ENCODE peak calls at places on chromosomes 13 and 19, in ten cellular contexts. R, M, A, J, T, K, L, I, O and B are unnamed samples.

GRCh38 chr13:109481046-109481445 is 305.3 kb downstream of the IRS2 start:
- DNase-seq in R (no peak), M (no peak), A (no peak), J (no peak), T (no peak), K (no peak), L (peak), I (no peak), O (no peak), B (peak)

GRCh38 chr13:113854238-113855011 is 9.5 kb downstream of the GAS6 start:
- DNase-seq in R (peak), M (no peak), A (no peak), J (no peak), T (no peak), K (no peak), L (no peak), I (no peak), O (no peak), B (peak)

GRCh38 chr13:111058796-111059506 is 56.2 kb upstream of the ARHGEF7 start:
- DNase-seq in R (no peak), M (no peak), A (no peak), J (no peak), T (no peak), K (no peak), L (no peak), I (no peak), O (peak), B (no peak)

GRCh38 chr19:30669329-30670010 is 297.3 kb downstream of the ZNF536 start:
- DNase-seq in R (peak), M (no peak), A (no peak), J (peak), T (peak), K (peak), L (peak), I (peak), O (peak), B (peak)

GRCh38 chr19:932647-933552 is 7.1 kb downstream of the ARID3A start:
- DNase-seq in R (peak), M (peak), A (peak), J (no peak), T (no peak), K (no peak), L (peak), I (peak), O (peak), B (peak)

GRCh38 chr19:12346896-12347295 is 13.5 kb upstream of the ZNF563 start:
- DNase-seq in R (no peak), M (no peak), A (no peak), J (peak), T (no peak), K (peak), L (no peak), I (no peak), O (no peak), B (no peak)

GRCh38 chr19:15452111-15453047 is 2.6 kb upstream of the WIZ start:
- DNase-seq in R (peak), M (peak), A (peak), J (peak), T (peak), K (no peak), L (peak), I (peak), O (peak), B (peak)

GRCh38 chr13:51797664-51798488 is 6.1 kb downstream of the DHRS12 start:
- DNase-seq in R (no peak), M (peak), A (no peak), J (peak), T (peak), K (peak), L (peak), I (no peak), O (peak), B (peak)

GRCh38 chr19:40791349-40791748 is 7.6 kb upstream of the EGLN2 start:
- DNase-seq in R (no peak), M (no peak), A (no peak), J (no peak), T (no peak), K (no peak), L (no peak), I (no peak), O (no peak), B (no peak)

GRCh38 chr19:710767-711166 is 2.0 kb downstream of the PALM start:
- DNase-seq in R (no peak), M (no peak), A (no peak), J (no peak), T (no peak), K (no peak), L (no peak), I (no peak), O (no peak), B (no peak)

GRCh38 chr19:3852614-3853254 is 16.1 kb downstream of the ZFR2 start:
- DNase-seq in R (no peak), M (peak), A (no peak), J (peak), T (no peak), K (no peak), L (peak), I (peak), O (peak), B (peak)

GRCh38 chr19:35734889-35735288 is 7.4 kb downstream of the IGFLR1 start:
- DNase-seq in R (no peak), M (no peak), A (no peak), J (no peak), T (no peak), K (no peak), L (no peak), I (no peak), O (no peak), B (no peak)

GRCh38 chr13:27573265-27573664 is 47.1 kb downstream of the LNX2 start:
- DNase-seq in R (no peak), M (no peak), A (peak), J (no peak), T (no peak), K (peak), L (peak), I (peak), O (peak), B (peak)

GRCh38 chr13:28469316-28469715 is 25.6 kb downstream of the FLT1 start:
- DNase-seq in R (no peak), M (no peak), A (no peak), J (no peak), T (no peak), K (no peak), L (no peak), I (no peak), O (no peak), B (no peak)